ENCODE peak calls at places on chromosomes 12 and 14, in five cellular contexts. K, M, Q, A and G are unnamed samples.

GRCh38 chr14:101400815-101401214 is 160.5 kb upstream of the DIO3 start:
- DNase-seq in K (no peak), M (no peak), Q (no peak), A (no peak), G (no peak)

GRCh38 chr14:92959761-92960680 is 37.1 kb downstream of the CHGA start:
- DNase-seq in K (no peak), M (no peak), Q (peak; percentile 44), A (no peak), G (peak; percentile 25)

GRCh38 chr14:90547968-90548367 is 151.1 kb downstream of the CALM1 start:
- DNase-seq in K (no peak), M (no peak), Q (no peak), A (no peak), G (peak; percentile 30)

GRCh38 chr14:75982724-75983358 is 1.0 kb upstream of the TGFB3 start:
- DNase-seq in K (peak; percentile 69), M (no peak), Q (peak; percentile 68), A (no peak), G (peak; percentile 92)

GRCh38 chr14:103156733-103157411 is 33.6 kb downstream of the TNFAIP2 start:
- DNase-seq in K (no peak), M (no peak), Q (no peak), A (no peak), G (no peak)

GRCh38 chr12:131274061-131274460 is 320.4 kb downstream of the ADGRD1 start:
- DNase-seq in K (no peak), M (no peak), Q (peak; percentile 20), A (no peak), G (peak; percentile 69)

GRCh38 chr12:88334271-88334670 is 192.2 kb downstream of the TMTC3 start:
- DNase-seq in K (no peak), M (no peak), Q (no peak), A (no peak), G (no peak)

GRCh38 chr12:118680361-118680963 is 300.9 kb upstream of the SRRM4 start:
- DNase-seq in K (no peak), M (no peak), Q (no peak), A (no peak), G (no peak)

GRCh38 chr12:123059501-123059900 is 79.0 kb downstream of the ARL6IP4 start:
- DNase-seq in K (no peak), M (no peak), Q (no peak), A (no peak), G (no peak)

GRCh38 chr12:110778801-110779577 is 36.3 kb upstream of the PPP1CC start:
- DNase-seq in K (no peak), M (no peak), Q (no peak), A (no peak), G (no peak)

GRCh38 chr12:47903927-47904646 is 707 bp downstream of the VDR start:
- DNase-seq in K (peak; percentile 76), M (no peak), Q (no peak), A (peak; percentile 65), G (peak; percentile 86)

GRCh38 chr14:54182419-54183040 is 214.3 kb upstream of the CDKN3 start:
- DNase-seq in K (no peak), M (no peak), Q (no peak), A (no peak), G (no peak)

GRCh38 chr14:67579040-67579439 is 21.0 kb downstream of the PIGH start:
- DNase-seq in K (no peak), M (no peak), Q (no peak), A (no peak), G (no peak)

GRCh38 chr12:6230321-6231110 is 30.3 kb downstream of the CD9 start:
- DNase-seq in K (peak; percentile 67), M (peak; percentile 82), Q (peak; percentile 68), A (peak; percentile 89), G (no peak)

GRCh38 chr14:57462551-57462950 is 31.1 kb downstream of the CCDC198 start:
- DNase-seq in K (no peak), M (no peak), Q (no peak), A (no peak), G (no peak)

GRCh38 chr12:54338682-54339296 is 13.9 kb downstream of the COPZ1 start:
- DNase-seq in K (no peak), M (no peak), Q (no peak), A (no peak), G (no peak)

GRCh38 chr12:108570743-108571603 is 8.6 kb downstream of the ISCU start:
- DNase-seq in K (peak; percentile 15), M (no peak), Q (no peak), A (peak; percentile 42), G (no peak)

GRCh38 chr12:49190317-49190716 is 1.4 kb upstream of the TUBA1A start:
- DNase-seq in K (peak; percentile 7), M (no peak), Q (no peak), A (no peak), G (no peak)

GRCh38 chr14:74955229-74955999 is at the start of gene PGF:
- DNase-seq in K (peak; percentile 73), M (no peak), Q (peak; percentile 73), A (no peak), G (peak; percentile 83)

GRCh38 chr14:45785240-45785639 is 532.2 kb upstream of the MIS18BP1 start:
- DNase-seq in K (no peak), M (no peak), Q (no peak), A (no peak), G (no peak)

GRCh38 chr12:115882941-115883340 is 394.6 kb downstream of the MED13L start:
- DNase-seq in K (no peak), M (no peak), Q (no peak), A (no peak), G (no peak)

GRCh38 chr12:124828264-124829007 is 35.2 kb downstream of the SCARB1 start:
- DNase-seq in K (peak; percentile 82), M (no peak), Q (peak; percentile 91), A (no peak), G (no peak)

GRCh38 chr12:58933068-58933681 is 12.9 kb upstream of the LRIG3 start:
- DNase-seq in K (no peak), M (no peak), Q (no peak), A (no peak), G (no peak)

GRCh38 chr12:12115531-12115930 is 44.8 kb downstream of the BCL2L14 start:
- DNase-seq in K (no peak), M (no peak), Q (no peak), A (no peak), G (no peak)

GRCh38 chr12:40618621-40619020 is 73.6 kb upstream of the CNTN1 start:
- DNase-seq in K (no peak), M (no peak), Q (no peak), A (no peak), G (no peak)

GRCh38 chr12:103745962-103746361 is 95.1 kb downstream of the NT5DC3 start:
- DNase-seq in K (no peak), M (no peak), Q (no peak), A (no peak), G (no peak)

GRCh38 chr14:20681348-20682126 is 2.8 kb upstream of the RNASE4 start:
- DNase-seq in K (peak; percentile 92), M (peak; percentile 58), Q (peak; percentile 73), A (peak; percentile 87), G (peak; percentile 85)
- H3K27ac ChIP-seq in K (peak overlapping the region; percentile 95), M (peak overlapping the region; percentile 100), Q (peak overlapping the region; percentile 100), A (peak overlapping the region; percentile 96), G (peak overlapping the region; percentile 78)

DNA sequence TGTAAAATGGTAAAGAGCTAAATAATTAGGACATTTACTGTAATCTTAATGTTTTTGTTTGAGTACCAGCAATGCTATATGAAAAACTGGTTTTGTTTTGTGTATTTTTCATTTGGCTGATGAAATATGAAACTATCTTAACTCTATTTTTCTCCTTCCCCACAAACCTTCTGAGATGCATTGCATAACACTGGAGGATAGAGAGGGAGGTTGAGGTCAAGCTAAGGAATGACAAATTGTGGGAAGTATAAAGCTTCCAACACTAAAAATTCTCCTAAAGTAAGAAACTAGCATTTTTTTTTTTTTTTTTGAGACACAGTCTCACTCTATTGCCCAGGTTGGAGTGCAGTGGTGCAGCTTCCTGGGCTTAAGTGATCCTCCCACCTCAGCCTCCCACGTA is 31.5 kb upstream of the SRP54 start:
- DNase-seq in K (no peak), M (no peak), Q (no peak), A (no peak), G (no peak)
- H3K27ac ChIP-seq in K (no peak overlapping the region), M (no peak overlapping the region), Q (no peak overlapping the region), A (no peak overlapping the region), G (no peak overlapping the region)

GRCh38 chr14:29721586-29721985 is 206.1 kb downstream of the PRKD1 start:
- DNase-seq in K (no peak), M (no peak), Q (no peak), A (no peak), G (no peak)

GRCh38 chr14:29712586-29712985 is 215.1 kb downstream of the PRKD1 start:
- DNase-seq in K (no peak), M (no peak), Q (no peak), A (no peak), G (no peak)

GRCh38 chr14:29716150-29716549 is 211.5 kb downstream of the PRKD1 start:
- DNase-seq in K (no peak), M (no peak), Q (no peak), A (no peak), G (no peak)

GRCh38 chr14:29717906-29718305 is 209.7 kb downstream of the PRKD1 start:
- DNase-seq in K (no peak), M (no peak), Q (no peak), A (no peak), G (no peak)
- H3K27ac ChIP-seq in K (no peak overlapping the region), M (no peak overlapping the region), Q (no peak overlapping the region), A (no peak overlapping the region), G (no peak overlapping the region)

GRCh38 chr12:101616027-101616494 is 21.3 kb downstream of the MYBPC1 start:
- DNase-seq in K (peak; percentile 27), M (no peak), Q (no peak), A (peak; percentile 36), G (no peak)
- H3K27ac ChIP-seq in K (no peak overlapping the region), M (no peak overlapping the region), Q (no peak overlapping the region), A (no peak overlapping the region), G (no peak overlapping the region)

GRCh38 chr12:24080465-24080864 is 131.0 kb upstream of the SOX5 start:
- DNase-seq in K (no peak), M (no peak), Q (no peak), A (no peak), G (no peak)

GRCh38 chr12:24081092-24081529 is 131.6 kb upstream of the SOX5 start:
- DNase-seq in K (no peak), M (no peak), Q (no peak), A (no peak), G (no peak)

GRCh38 chr12:24078318-24078765 is 128.9 kb upstream of the SOX5 start:
- DNase-seq in K (no peak), M (no peak), Q (no peak), A (no peak), G (no peak)

GRCh38 chr12:24081581-24081980 is 132.1 kb upstream of the SOX5 start:
- DNase-seq in K (no peak), M (no peak), Q (no peak), A (no peak), G (no peak)

GRCh38 chr12:24079083-24079482 is 129.6 kb upstream of the SOX5 start:
- DNase-seq in K (no peak), M (no peak), Q (no peak), A (no peak), G (no peak)
- H3K27ac ChIP-seq in K (no peak overlapping the region), M (no peak overlapping the region), Q (no peak overlapping the region), A (no peak overlapping the region), G (no peak overlapping the region)

GRCh38 chr12:2194060-2194459 is 141.3 kb downstream of the CACNA1C start:
- DNase-seq in K (no peak), M (no peak), Q (no peak), A (no peak), G (no peak)
- H3K27ac ChIP-seq in K (no peak overlapping the region), M (no peak overlapping the region), Q (no peak overlapping the region), A (no peak overlapping the region), G (no peak overlapping the region)